ENCODE peak calls at places on chromosomes 7 and 10, in ten cellular contexts. V is IMR-90, A is transverse colon, G is Caco-2, L is lower lobe of right lung, D is H9, R is cardiac muscle cell, O is gastrocnemius medialis, K is iPS DF 6.9, F is Panc1. Y is an unnamed sample.

GRCh38 chr7:85160223-85160622 is 26.6 kb downstream of the SEMA3D start:
- DNase-seq in V (peak; percentile 68), A (no peak), G (no peak), L (no peak), D (no peak), R (no peak), O (no peak), K (no peak), F (no peak), Y (no peak)

GRCh38 chr10:115975031-115975430 is 298.0 kb downstream of the GFRA1 start:
- DNase-seq in V (no peak), A (no peak), G (no peak), L (no peak), D (no peak), R (no peak), O (no peak), K (no peak), F (no peak), Y (no peak)

GRCh38 chr10:79250259-79250658 is 97.0 kb upstream of the PPIF start:
- DNase-seq in V (no peak), A (peak; percentile 72), G (no peak), L (peak; percentile 87), D (no peak), R (no peak), O (no peak), K (no peak), F (no peak), Y (no peak)

GRCh38 chr10:131561897-131562296 is 250.4 kb upstream of the TCERG1L start:
- DNase-seq in V (no peak), A (no peak), G (no peak), L (no peak), D (no peak), R (no peak), O (no peak), K (no peak), F (no peak), Y (no peak)

GRCh38 chr10:92688927-92689662 is 660 bp upstream of the HHEX start:
- DNase-seq in V (peak; percentile 31), A (peak; percentile 34), G (peak; percentile 53), L (no peak), D (peak; percentile 61), R (peak; percentile 48), O (no peak), K (peak; percentile 25), F (no peak), Y (no peak)

GRCh38 chr10:1178506-1178905 is 122.3 kb downstream of the WDR37 start:
- DNase-seq in V (no peak), A (no peak), G (peak; percentile 25), L (peak; percentile 17), D (no peak), R (no peak), O (no peak), K (no peak), F (no peak), Y (no peak)

GRCh38 chr10:119769886-119770285 is 44.0 kb downstream of the INPP5F start:
- DNase-seq in V (peak; percentile 80), A (no peak), G (no peak), L (no peak), D (no peak), R (peak; percentile 56), O (no peak), K (no peak), F (no peak), Y (no peak)

GRCh38 chr7:133602291-133602690 is 349.4 kb downstream of the EXOC4 start:
- DNase-seq in V (peak; percentile 69), A (no peak), G (no peak), L (no peak), D (no peak), R (peak; percentile 58), O (no peak), K (no peak), F (no peak), Y (no peak)

GRCh38 chr7:69677905-69678793 is 79.9 kb downstream of the AUTS2 start:
- DNase-seq in V (no peak), A (no peak), G (no peak), L (no peak), D (no peak), R (no peak), O (no peak), K (no peak), F (no peak), Y (no peak)

GRCh38 chr10:112952282-112952991 is 2.4 kb downstream of the TCF7L2 start:
- DNase-seq in V (peak; percentile 38), A (peak; percentile 25), G (no peak), L (peak; percentile 49), D (no peak), R (peak; percentile 57), O (no peak), K (no peak), F (no peak), Y (no peak)

GRCh38 chr7:56046728-56047445 is 4.4 kb downstream of the PSPH start:
- DNase-seq in V (peak; percentile 88), A (no peak), G (peak; percentile 77), L (no peak), D (no peak), R (peak; percentile 93), O (no peak), K (no peak), F (no peak), Y (no peak)

GRCh38 chr7:156207306-156207705 is 395.0 kb upstream of the SHH start:
- DNase-seq in V (no peak), A (no peak), G (no peak), L (no peak), D (no peak), R (no peak), O (no peak), K (no peak), F (no peak), Y (no peak)

GRCh38 chr7:20030915-20031362 is 186.2 kb downstream of the MACC1 start:
- DNase-seq in V (peak; percentile 50), A (no peak), G (no peak), L (no peak), D (no peak), R (peak; percentile 14), O (no peak), K (no peak), F (no peak), Y (no peak)
- H3K4me1 ChIP-seq in V (peaks cover 1% of the 10 kb centered on the region), A (no peaks in the 10 kb centered on the region), G (no peaks in the 10 kb centered on the region), L (no peaks in the 10 kb centered on the region), D (peaks cover 5% of the 10 kb centered on the region), R (no peaks in the 10 kb centered on the region), O (no peaks in the 10 kb centered on the region), K (peaks cover 7% of the 10 kb centered on the region), F (no peaks in the 10 kb centered on the region), Y (no peaks in the 10 kb centered on the region)

GRCh38 chr10:71269301-71270288 is 49.5 kb upstream of the SLC29A3 start:
- DNase-seq in V (peak; percentile 49), A (no peak), G (no peak), L (no peak), D (peak; percentile 91), R (peak; percentile 70), O (no peak), K (peak; percentile 78), F (no peak), Y (no peak)
- H3K4me1 ChIP-seq in V (peaks cover 34% of the 10 kb centered on the region), A (peaks cover 14% of the 10 kb centered on the region), G (peaks cover 14% of the 10 kb centered on the region), L (peaks cover 9% of the 10 kb centered on the region), D (peaks cover 3% of the 10 kb centered on the region), R (peaks cover 43% of the 10 kb centered on the region), O (peaks cover 25% of the 10 kb centered on the region), K (peaks cover 14% of the 10 kb centered on the region), F (peaks cover 9% of the 10 kb centered on the region), Y (no peaks in the 10 kb centered on the region)

GRCh38 chr10:114957673-114958072 is 19.7 kb downstream of the TRUB1 start:
- DNase-seq in V (peak; percentile 72), A (no peak), G (no peak), L (no peak), D (no peak), R (peak; percentile 41), O (no peak), K (no peak), F (no peak), Y (no peak)
- H3K4me1 ChIP-seq in V (peaks cover 4% of the 10 kb centered on the region), A (no peaks in the 10 kb centered on the region), G (no peaks in the 10 kb centered on the region), L (no peaks in the 10 kb centered on the region), D (no peaks in the 10 kb centered on the region), R (no peaks in the 10 kb centered on the region), O (peaks cover 4% of the 10 kb centered on the region), K (no peaks in the 10 kb centered on the region), F (no peaks in the 10 kb centered on the region), Y (no peaks in the 10 kb centered on the region)

GRCh38 chr10:59508956-59509355 is 146.6 kb upstream of the FAM13C start:
- DNase-seq in V (no peak), A (no peak), G (no peak), L (no peak), D (no peak), R (no peak), O (no peak), K (no peak), F (no peak), Y (no peak)

GRCh38 chr10:59517961-59518360 is 155.6 kb upstream of the FAM13C start:
- DNase-seq in V (no peak), A (no peak), G (no peak), L (no peak), D (no peak), R (no peak), O (no peak), K (no peak), F (no peak), Y (no peak)

GRCh38 chr10:59512951-59513350 is 150.6 kb upstream of the FAM13C start:
- DNase-seq in V (no peak), A (no peak), G (no peak), L (no peak), D (no peak), R (no peak), O (no peak), K (no peak), F (no peak), Y (no peak)

GRCh38 chr10:59508296-59508695 is 145.9 kb upstream of the FAM13C start:
- DNase-seq in V (peak; percentile 59), A (peak; percentile 70), G (no peak), L (no peak), D (no peak), R (no peak), O (no peak), K (no peak), F (no peak), Y (no peak)

DNA sequence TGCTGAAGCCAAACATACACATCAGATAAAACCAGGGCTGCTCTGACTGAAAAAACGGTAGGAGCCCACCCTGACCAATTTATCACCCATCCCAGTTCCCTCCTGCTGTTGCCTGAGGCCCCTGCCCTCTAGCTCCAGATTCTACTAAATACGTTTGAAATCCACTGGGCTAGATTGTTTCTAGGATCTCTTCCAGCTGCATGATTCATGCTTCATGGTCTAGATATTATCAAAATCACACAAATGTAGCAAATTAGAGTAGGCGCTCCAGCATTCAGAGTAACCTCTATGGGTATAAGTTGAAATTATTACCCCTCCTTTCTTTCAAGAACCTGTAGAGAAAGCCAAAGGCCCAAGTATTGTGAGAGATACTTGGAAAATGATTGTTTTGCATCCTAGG is 151.2 kb upstream of the FAM13C start:
- DNase-seq in V (peak; percentile 29), A (no peak), G (no peak), L (no peak), D (no peak), R (peak; percentile 60), O (no peak), K (no peak), F (no peak), Y (no peak)
- H3K4me1 ChIP-seq in V (no peaks in the 10 kb centered on the region), A (peaks cover 6% of the 10 kb centered on the region), G (no peaks in the 10 kb centered on the region), L (peaks cover 5% of the 10 kb centered on the region), D (no peaks in the 10 kb centered on the region), R (no peaks in the 10 kb centered on the region), O (no peaks in the 10 kb centered on the region), K (no peaks in the 10 kb centered on the region), F (no peaks in the 10 kb centered on the region), Y (no peaks in the 10 kb centered on the region)

DNA sequence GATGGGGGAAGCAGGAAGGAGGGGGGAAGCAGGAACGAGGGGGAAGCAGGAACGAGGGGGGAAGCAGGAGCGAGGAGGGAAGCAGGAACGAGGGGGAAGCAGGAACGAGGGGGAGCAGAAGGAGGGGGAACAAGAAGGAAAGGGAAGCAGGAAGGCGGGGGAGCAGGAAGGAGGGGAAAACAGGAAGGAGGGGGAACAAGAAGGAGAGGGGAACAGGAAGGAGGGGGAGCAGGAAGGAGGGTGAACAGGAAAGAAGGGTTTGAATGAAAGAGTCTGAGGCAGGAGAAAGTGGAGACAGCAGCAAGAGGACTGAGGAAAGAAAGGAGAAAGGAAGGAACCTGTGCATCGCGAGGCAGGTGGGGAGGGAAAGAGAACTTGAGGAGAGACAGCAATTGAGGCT is 256.6 kb downstream of the PTEN start:
- DNase-seq in V (no peak), A (no peak), G (no peak), L (no peak), D (no peak), R (no peak), O (no peak), K (no peak), F (no peak), Y (no peak)
- H3K4me1 ChIP-seq in V (peaks cover 17% of the 10 kb centered on the region), A (no peaks in the 10 kb centered on the region), G (peaks cover 3% of the 10 kb centered on the region), L (peaks cover 13% of the 10 kb centered on the region), D (peaks cover 2% of the 10 kb centered on the region), R (no peaks in the 10 kb centered on the region), O (no peaks in the 10 kb centered on the region), K (peaks cover 2% of the 10 kb centered on the region), F (no peaks in the 10 kb centered on the region), Y (peaks cover 27% of the 10 kb centered on the region)

Y was measured in DND-41.